ENCODE peak calls at places on chromosome 1, in seven cellular contexts. S is A549, G is RWPE1, J is nephron progenitor cell, R is tibial artery, D is dorsolateral prefrontal cortex, I is AG09309. W is an unnamed sample.

GRCh38 chr1:78043436-78043835 is 2.3 kb upstream of the GIPC2 start:
- DNase-seq in S (no peak), G (no peak), J (no peak), R (no peak), D (no peak), I (no peak), W (no peak)

GRCh38 chr1:34199927-34200326 is 23.2 kb downstream of the C1orf94 start:
- DNase-seq in S (peak), G (peak), J (no peak), R (no peak), D (no peak), I (peak), W (peak)

GRCh38 chr1:206834711-206835110 is 30.7 kb upstream of the IL20 start:
- DNase-seq in S (no peak), G (peak), J (no peak), R (no peak), D (no peak), I (no peak), W (no peak)

GRCh38 chr1:115478933-115479551 is 141.0 kb upstream of the NGF start:
- DNase-seq in S (no peak), G (no peak), J (no peak), R (no peak), D (no peak), I (no peak), W (no peak)

GRCh38 chr1:51969038-51969705 is 21.3 kb downstream of the RAB3B start:
- DNase-seq in S (peak), G (no peak), J (no peak), R (no peak), D (no peak), I (peak), W (no peak)

GRCh38 chr1:11289064-11289463 is 16.1 kb downstream of the UBIAD1 start:
- DNase-seq in S (no peak), G (no peak), J (no peak), R (no peak), D (no peak), I (no peak), W (no peak)

GRCh38 chr1:223246468-223246867 is 103.4 kb upstream of the TLR5 start:
- DNase-seq in S (no peak), G (no peak), J (no peak), R (no peak), D (no peak), I (no peak), W (no peak)

GRCh38 chr1:199719156-199719842 is 308.2 kb upstream of the NR5A2 start:
- DNase-seq in S (no peak), G (no peak), J (no peak), R (no peak), D (no peak), I (no peak), W (no peak)

GRCh38 chr1:110176299-110176956 is 26.1 kb downstream of the SLC6A17 start:
- DNase-seq in S (no peak), G (no peak), J (no peak), R (peak), D (peak), I (no peak), W (peak)

GRCh38 chr1:184753608-184754478 is 815 bp downstream of the EDEM3 start:
- DNase-seq in S (peak), G (peak), J (peak), R (peak), D (no peak), I (no peak), W (peak)

GRCh38 chr1:230153655-230154296 is 86.7 kb downstream of the GALNT2 start:
- DNase-seq in S (no peak), G (no peak), J (no peak), R (no peak), D (peak), I (peak), W (no peak)

GRCh38 chr1:110765640-110766335 is 91.0 kb upstream of the KCNA3 start:
- DNase-seq in S (peak), G (peak), J (peak), R (no peak), D (peak), I (peak), W (peak)

GRCh38 chr1:87061742-87062156 is 147.3 kb downstream of the HS2ST1 start:
- DNase-seq in S (no peak), G (peak), J (no peak), R (no peak), D (no peak), I (peak), W (no peak)

GRCh38 chr1:6599141-6599975 is 3.3 kb downstream of the KLHL21 start:
- DNase-seq in S (no peak), G (peak), J (no peak), R (no peak), D (no peak), I (no peak), W (peak)

GRCh38 chr1:3320246-3321152 is 134.0 kb upstream of the ARHGEF16 start:
- DNase-seq in S (no peak), G (no peak), J (no peak), R (no peak), D (no peak), I (no peak), W (peak)

GRCh38 chr1:67489643-67490042 is 59.4 kb upstream of the SERBP1 start:
- DNase-seq in S (no peak), G (peak), J (no peak), R (no peak), D (no peak), I (no peak), W (no peak)

GRCh38 chr1:235997916-235998315 is 67.0 kb downstream of the NID1 start:
- DNase-seq in S (no peak), G (no peak), J (no peak), R (no peak), D (no peak), I (no peak), W (no peak)

GRCh38 chr1:239952348-239953307 is 139.1 kb upstream of the FMN2 start:
- DNase-seq in S (peak), G (peak), J (peak), R (no peak), D (no peak), I (no peak), W (peak)

GRCh38 chr1:154445040-154445472 is 39.9 kb downstream of the IL6R start:
- DNase-seq in S (no peak), G (no peak), J (no peak), R (no peak), D (no peak), I (no peak), W (no peak)

GRCh38 chr1:186806477-186806876 is 22.3 kb upstream of the PLA2G4A start:
- DNase-seq in S (peak), G (peak), J (peak), R (no peak), D (no peak), I (no peak), W (peak)

GRCh38 chr1:8943516-8943896 is 2.2 kb upstream of the CA6 start:
- DNase-seq in S (no peak), G (no peak), J (peak), R (no peak), D (no peak), I (no peak), W (no peak)

GRCh38 chr1:156246762-156247459 is 945 bp downstream of the PAQR6 start:
- DNase-seq in S (no peak), G (no peak), J (no peak), R (peak), D (no peak), I (no peak), W (peak)

GRCh38 chr1:176775996-176776395 is 313.0 kb downstream of the PAPPA2 start:
- DNase-seq in S (no peak), G (no peak), J (no peak), R (no peak), D (no peak), I (no peak), W (no peak)
- TF ChIP-seq CTCF in S (no peak), G (no peak), J (no peak), R (no peak), D (no peak), I (no peak), W (no peak)

GRCh38 chr1:198253668-198254067 is 96.9 kb downstream of the NEK7 start:
- DNase-seq in S (no peak), G (peak), J (no peak), R (no peak), D (no peak), I (no peak), W (peak)

GRCh38 chr1:198253259-198253658 is 96.5 kb downstream of the NEK7 start:
- DNase-seq in S (no peak), G (no peak), J (no peak), R (no peak), D (no peak), I (no peak), W (no peak)

GRCh38 chr1:198254948-198255347 is 98.2 kb downstream of the NEK7 start:
- DNase-seq in S (no peak), G (no peak), J (no peak), R (no peak), D (no peak), I (no peak), W (no peak)

GRCh38 chr1:198255783-198256182 is 99.0 kb downstream of the NEK7 start:
- DNase-seq in S (no peak), G (no peak), J (no peak), R (no peak), D (no peak), I (no peak), W (no peak)

DNA sequence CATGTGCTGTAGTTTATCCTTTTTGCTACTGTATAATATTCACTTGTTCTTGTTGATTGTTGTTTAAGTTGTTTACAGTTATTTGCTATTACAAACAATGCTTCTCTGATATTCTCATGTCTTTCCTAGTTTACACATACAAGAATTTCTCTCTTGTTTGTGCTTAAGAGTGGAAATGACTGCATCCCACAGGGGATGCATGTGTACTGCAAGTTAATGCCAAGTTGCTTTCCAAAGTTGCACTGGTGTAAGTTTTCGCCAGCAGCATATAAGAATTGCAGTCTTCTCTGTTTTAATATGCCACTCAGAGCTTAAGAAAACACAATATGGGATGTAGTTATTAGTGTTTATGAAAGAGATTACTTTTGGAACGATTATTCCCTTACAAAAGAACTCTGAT is 97.7 kb downstream of the NEK7 start:
- DNase-seq in S (no peak), G (no peak), J (no peak), R (no peak), D (no peak), I (no peak), W (no peak)
- TF ChIP-seq CTCF in S (no peak), G (no peak), J (no peak), R (no peak), D (no peak), I (no peak), W (no peak)

GRCh38 chr1:173714759-173715537 is at the start of gene KLHL20:
- DNase-seq in S (peak), G (peak), J (peak), R (peak), D (peak), I (peak), W (peak)
- TF ChIP-seq CTCF in S (no peak), G (no peak), J (no peak), R (no peak), D (peak), I (no peak), W (no peak)

DNA sequence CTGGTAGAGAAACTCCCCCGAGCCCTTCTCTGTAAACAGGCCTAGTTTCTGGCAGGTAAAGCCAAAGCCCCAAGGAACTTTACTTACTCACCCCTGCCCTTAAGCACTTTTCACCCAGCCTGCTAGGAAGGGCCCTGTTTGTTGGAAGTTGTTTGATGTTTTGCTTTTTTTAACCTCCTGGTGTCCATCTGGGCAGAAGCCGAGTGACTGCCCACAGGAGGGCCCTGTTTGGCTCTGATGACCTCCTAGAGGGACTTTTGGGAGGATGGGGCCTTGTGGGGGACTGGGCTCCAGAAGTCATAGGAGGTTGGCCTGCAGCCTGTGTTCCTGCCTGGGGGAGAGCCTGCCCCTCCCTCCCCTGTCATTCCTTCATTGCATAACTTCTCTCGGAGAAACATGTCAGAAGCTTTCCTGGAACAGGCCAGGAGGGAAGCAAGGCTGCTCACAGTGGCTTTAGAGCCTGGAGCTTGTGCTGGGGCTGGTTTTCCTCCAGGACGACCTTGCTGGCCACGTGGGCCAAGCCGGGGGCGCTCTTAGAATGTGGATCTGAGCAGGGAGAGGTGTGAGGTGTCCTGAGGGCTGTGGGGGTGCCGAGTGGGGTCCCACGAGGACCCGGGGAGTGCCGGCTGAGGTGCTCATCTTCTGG is 33.9 kb downstream of the COQ8A start:
- DNase-seq in S (no peak), G (peak), J (no peak), R (peak), D (no peak), I (peak), W (no peak)
- TF ChIP-seq CTCF in S (no peak), G (no peak), J (no peak), R (no peak), D (no peak), I (no peak), W (no peak)

DNA sequence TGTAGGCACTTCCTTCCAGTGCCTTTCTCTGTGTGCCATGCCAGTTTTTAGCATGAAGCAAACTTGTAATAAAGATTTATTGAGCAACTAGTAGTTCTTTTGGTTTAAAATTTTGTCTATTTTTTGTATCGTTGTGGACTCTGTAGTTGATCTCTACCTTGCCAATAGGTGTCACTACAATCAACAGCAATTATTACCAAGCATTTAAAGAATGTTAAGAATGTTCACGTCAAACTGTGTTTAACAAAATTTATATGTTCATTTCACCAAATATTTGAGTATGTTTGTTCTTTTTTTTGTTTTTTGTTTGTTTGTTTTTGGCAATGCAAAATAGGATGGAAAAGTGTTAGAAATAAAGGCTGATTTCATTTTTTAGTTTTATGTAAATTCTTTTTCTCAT is 208.1 kb downstream of the PATJ start:
- DNase-seq in S (peak), G (peak), J (no peak), R (no peak), D (no peak), I (no peak), W (no peak)
- TF ChIP-seq CTCF in S (peak), G (peak), J (peak), R (no peak), D (peak), I (no peak), W (peak)

GRCh38 chr1:24855474-24855873 is 74.6 kb downstream of the RUNX3 start:
- DNase-seq in S (no peak), G (no peak), J (no peak), R (no peak), D (no peak), I (no peak), W (no peak)

GRCh38 chr1:24850353-24850905 is 79.6 kb downstream of the RUNX3 start:
- DNase-seq in S (no peak), G (no peak), J (no peak), R (no peak), D (no peak), I (no peak), W (no peak)

GRCh38 chr1:24847995-24848857 is 81.8 kb downstream of the RUNX3 start:
- DNase-seq in S (peak), G (peak), J (peak), R (peak), D (peak), I (peak), W (peak)

GRCh38 chr1:24853656-24854055 is 76.4 kb downstream of the RUNX3 start:
- DNase-seq in S (no peak), G (no peak), J (no peak), R (no peak), D (no peak), I (no peak), W (no peak)

DNA sequence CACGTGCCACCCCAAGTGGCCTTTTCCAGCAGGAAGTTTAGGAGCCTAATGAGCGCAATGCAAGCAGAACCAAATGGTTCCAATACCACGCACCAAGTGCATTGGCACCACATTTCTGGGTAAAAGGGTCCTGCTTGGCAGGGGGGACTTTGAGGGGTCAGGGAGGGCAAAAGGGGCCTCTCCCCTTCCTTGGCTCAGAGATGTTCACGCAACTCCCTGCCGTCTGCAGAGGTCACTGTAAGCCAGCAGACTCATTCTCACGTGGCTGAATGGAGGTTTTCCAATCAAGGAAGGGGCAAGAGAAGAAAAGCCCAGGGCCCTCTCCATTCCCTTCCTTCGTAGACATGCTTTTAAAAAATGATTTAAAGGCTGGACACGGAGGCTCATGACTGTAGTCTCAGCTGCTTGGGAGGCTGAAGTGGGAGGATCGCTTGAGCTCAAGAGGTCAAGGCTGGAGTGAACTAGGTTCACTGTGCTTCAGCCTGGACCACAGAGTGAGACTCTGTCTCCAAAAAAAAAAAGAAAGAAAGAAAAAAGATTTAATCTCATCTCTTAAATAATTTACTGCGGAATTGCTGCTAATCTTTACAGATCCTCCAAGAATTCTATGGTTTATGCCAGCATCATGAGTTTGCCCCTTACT is 80.3 kb downstream of the RUNX3 start:
- DNase-seq in S (peak), G (no peak), J (no peak), R (no peak), D (no peak), I (no peak), W (peak)
- TF ChIP-seq CTCF in S (peak), G (no peak), J (no peak), R (no peak), D (peak), I (no peak), W (no peak)